ENCODE peak calls at places on chromosomes 5 and 9, in five cellular contexts. T is PC-3, R is NCI-H1930, K is HFFc6, G is COR-L47. Z is an unnamed sample.

GRCh38 chr9:77876091-77876490 is 155.5 kb downstream of the GNAQ start:
- DNase-seq in R (no peak), K (no peak), G (no peak), T (no peak), Z (peak; percentile 36)

GRCh38 chr5:133393776-133394476 is 218.4 kb downstream of the FSTL4 start:
- DNase-seq in K (no peak), R (no peak), T (no peak), G (no peak), Z (no peak)

GRCh38 chr9:8183618-8184017 is 384.0 kb upstream of the DMAC1 start:
- DNase-seq in R (no peak), K (no peak), G (no peak), T (no peak), Z (no peak)

GRCh38 chr5:14180437-14180836 is 37.3 kb downstream of the TRIO start:
- DNase-seq in G (no peak), R (no peak), K (no peak), T (no peak), Z (no peak)

GRCh38 chr5:16456103-16456832 is 9.3 kb downstream of the ZNF622 start:
- DNase-seq in K (peak; percentile 73), T (peak; percentile 96), R (peak; percentile 44), G (peak; percentile 43), Z (peak; percentile 75)

GRCh38 chr9:127039492-127039891 is 82.9 kb downstream of the ANGPTL2 start:
- DNase-seq in R (no peak), T (no peak), K (no peak), G (no peak), Z (no peak)

GRCh38 chr9:138013836-138014569 is 136.4 kb downstream of the CACNA1B start:
- DNase-seq in K (no peak), R (no peak), T (no peak), G (no peak), Z (no peak)

GRCh38 chr5:89686081-89686765 is 723.3 kb downstream of the CETN3 start:
- DNase-seq in K (no peak), R (no peak), T (no peak), G (no peak), Z (no peak)

GRCh38 chr5:32115985-32116384 is 58.1 kb downstream of the GOLPH3 start:
- DNase-seq in R (no peak), K (no peak), G (no peak), T (no peak), Z (no peak)

GRCh38 chr5:10760033-10760975 is 730 bp downstream of the DAP start:
- DNase-seq in K (peak; percentile 41), R (peak; percentile 31), G (peak; percentile 28), T (peak; percentile 84), Z (peak; percentile 61)

GRCh38 chr9:130535818-130536521 is 43.4 kb upstream of the FUBP3 start:
- DNase-seq in K (peak; percentile 10), G (peak; percentile 25), R (no peak), T (peak; percentile 6), Z (peak; percentile 50)

GRCh38 chr5:39072915-39073758 is 1.1 kb downstream of the RICTOR start:
- DNase-seq in R (peak; percentile 20), T (peak; percentile 57), K (peak; percentile 10), G (no peak), Z (peak; percentile 18)

GRCh38 chr5:152164860-152165259 is 240.2 kb upstream of the GLRA1 start:
- DNase-seq in K (no peak), T (no peak), R (no peak), G (no peak), Z (no peak)

GRCh38 chr9:125233678-125234077 is 7.5 kb downstream of the HSPA5 start:
- DNase-seq in T (peak; percentile 87), K (peak; percentile 99), R (no peak), G (no peak), Z (peak; percentile 96)

GRCh38 chr9:121650220-121651013 is 1.0 kb upstream of the DAB2IP start:
- DNase-seq in G (peak; percentile 90), R (peak; percentile 9), T (peak; percentile 53), K (no peak), Z (no peak)

GRCh38 chr5:16540421-16540820 is 74.8 kb upstream of the ZNF622 start:
- DNase-seq in G (no peak), R (no peak), T (peak; percentile 55), K (peak; percentile 74), Z (peak; percentile 52)

GRCh38 chr9:128027166-128027539 is 40.0 kb downstream of the NAIF1 start:
- DNase-seq in T (no peak), G (no peak), K (no peak), R (no peak), Z (no peak)

GRCh38 chr5:143657814-143658395 is 154.1 kb upstream of the HMHB1 start:
- DNase-seq in G (peak; percentile 84), R (peak; percentile 65), K (no peak), T (peak; percentile 72), Z (no peak)

GRCh38 chr5:136133416-136134383 is 1.1 kb downstream of the SMAD5 start:
- DNase-seq in R (no peak), G (no peak), T (peak; percentile 51), K (peak; percentile 49), Z (peak; percentile 41)

GRCh38 chr5:148542812-148543211 is 111.5 kb downstream of the HTR4 start:
- DNase-seq in G (no peak), K (peak; percentile 37), T (no peak), R (no peak), Z (peak; percentile 68)

GRCh38 chr5:139446956-139447779 is 7.8 kb upstream of the DNAJC18 start:
- DNase-seq in T (peak; percentile 4), K (peak; percentile 57), R (no peak), G (no peak), Z (peak; percentile 35)

GRCh38 chr5:89283758-89284493 is 400.9 kb upstream of the MEF2C start:
- DNase-seq in K (no peak), R (no peak), G (no peak), T (no peak), Z (no peak)

GRCh38 chr9:124047106-124047716 is 35.6 kb downstream of the LHX2 start:
- DNase-seq in T (no peak), G (no peak), K (no peak), R (no peak), Z (no peak)

GRCh38 chr9:128765499-128765898 is 6.2 kb downstream of the ZER1 start:
- DNase-seq in R (no peak), T (no peak), G (no peak), K (no peak), Z (no peak)

GRCh38 chr9:127347831-127348699 is 48.9 kb upstream of the SLC2A8 start:
- DNase-seq in R (no peak), K (peak; percentile 47), T (no peak), G (no peak), Z (peak; percentile 66)

GRCh38 chr9:22693151-22693550 is 246.5 kb downstream of the DMRTA1 start:
- DNase-seq in K (peak; percentile 20), R (no peak), T (peak; percentile 9), G (peak; percentile 9), Z (no peak)

GRCh38 chr5:128516978-128517377 is 21.1 kb downstream of the FBN2 start:
- DNase-seq in T (no peak), R (no peak), G (no peak), K (no peak), Z (no peak)

GRCh38 chr5:122163151-122164069 is 34.1 kb downstream of the ZNF474 start:
- DNase-seq in R (no peak), G (no peak), T (peak; percentile 71), K (peak; percentile 87), Z (peak; percentile 89)

GRCh38 chr9:91182429-91182828 is 179.3 kb downstream of the AUH start:
- DNase-seq in R (no peak), T (peak; percentile 54), K (no peak), G (no peak), Z (peak; percentile 38)

GRCh38 chr5:111121926-111122325 is 29.8 kb downstream of the WDR36 start:
- DNase-seq in K (no peak), R (no peak), G (no peak), T (no peak), Z (no peak)

GRCh38 chr5:173509060-173509459 is 107.4 kb downstream of the BOD1 start:
- DNase-seq in K (no peak), R (no peak), G (no peak), T (no peak), Z (peak; percentile 61)

GRCh38 chr9:112764837-112765236 is 14.3 kb downstream of the SNX30 start:
- DNase-seq in G (no peak), R (no peak), K (no peak), T (no peak), Z (no peak)

GRCh38 chr5:44952376-44952775 is 143.6 kb downstream of the MRPS30 start:
- DNase-seq in T (peak; percentile 74), K (peak; percentile 20), R (no peak), G (no peak), Z (peak; percentile 1)

GRCh38 chr5:160071521-160072299 is 47.5 kb downstream of the PWWP2A start:
- DNase-seq in G (no peak), T (no peak), R (no peak), K (peak; percentile 27), Z (peak; percentile 10)

GRCh38 chr9:88076286-88077070 is 61.8 kb downstream of the SPATA31C2 start:
- DNase-seq in G (peak; percentile 62), R (no peak), T (peak; percentile 81), K (peak; percentile 55), Z (peak; percentile 48)

GRCh38 chr9:131868766-131869165 is 128.9 kb upstream of the RAPGEF1 start:
- DNase-seq in K (no peak), G (no peak), R (no peak), T (no peak), Z (peak; percentile 65)

GRCh38 chr5:56534102-56534501 is 281.2 kb upstream of the MAP3K1 start:
- DNase-seq in T (peak; percentile 58), K (no peak), R (no peak), G (no peak), Z (no peak)

GRCh38 chr5:140005145-140005591 is 37.9 kb downstream of the NRG2 start:
- DNase-seq in R (no peak), T (no peak), G (no peak), K (no peak), Z (no peak)

GRCh38 chr5:176152191-176152932 is 85.9 kb upstream of the SIMC1 start:
- DNase-seq in T (no peak), K (no peak), R (no peak), G (no peak), Z (no peak)

GRCh38 chr5:1251678-1252580 is 26.7 kb downstream of the SLC6A18 start:
- DNase-seq in T (no peak), R (no peak), G (no peak), K (no peak), Z (no peak)